ENCODE peak calls at places on chromosomes 7 and 10, in nine cellular contexts. U is heart right ventricle, R is tibial nerve, M is upper lobe of right lung, F is cardiac muscle cell, V is HCT116, S is AG04450, G is psoas muscle, A is A549. O is an unnamed sample.
A peak's percentile ranks its signal among the peaks of the same experiment; 100 is the strongest.

GRCh38 chr7:112238852-112239610 is 32.5 kb downstream of the ZNF277 start:
- DNase-seq in A (peak; percentile 62), M (no peak), F (no peak), S (no peak), U (no peak), R (no peak), V (no peak), G (no peak), O (no peak)

GRCh38 chr10:102118867-102119266 is 1.3 kb downstream of the LDB1 start:
- DNase-seq in M (peak; percentile 75), G (no peak), R (no peak), V (no peak), U (peak; percentile 23), A (no peak), F (peak; percentile 57), S (no peak), O (no peak)

GRCh38 chr7:132109768-132110167 is 466.5 kb downstream of the PLXNA4 start:
- DNase-seq in M (no peak), F (no peak), U (no peak), A (no peak), R (no peak), S (no peak), G (no peak), V (no peak), O (no peak)

GRCh38 chr10:129165770-129166169 is 301.3 kb upstream of the MGMT start:
- DNase-seq in F (no peak), S (no peak), R (no peak), U (no peak), A (no peak), G (no peak), V (no peak), M (no peak), O (no peak)

GRCh38 chr10:4067552-4068254 is 282.7 kb upstream of the KLF6 start:
- DNase-seq in A (no peak), M (no peak), R (no peak), G (no peak), S (no peak), V (no peak), F (peak; percentile 29), U (no peak), O (no peak)

GRCh38 chr10:127145173-127145572 is 51.2 kb downstream of the INSYN2A start:
- DNase-seq in S (peak; percentile 47), V (peak; percentile 24), F (peak; percentile 13), U (no peak), G (no peak), R (no peak), M (no peak), A (peak; percentile 49), O (no peak)

GRCh38 chr10:59967079-59967478 is 60.7 kb upstream of the CCDC6 start:
- DNase-seq in G (no peak), M (no peak), R (no peak), A (no peak), V (no peak), U (no peak), F (no peak), S (no peak), O (no peak)

GRCh38 chr10:102682441-102682840 is 31.8 kb downstream of the ARL3 start:
- DNase-seq in M (no peak), R (no peak), U (no peak), V (no peak), G (no peak), S (no peak), F (no peak), A (no peak), O (no peak)

GRCh38 chr10:1249142-1249541 is 193.0 kb downstream of the WDR37 start:
- DNase-seq in S (no peak), U (no peak), A (no peak), M (no peak), G (no peak), F (no peak), R (no peak), V (no peak), O (no peak)

GRCh38 chr7:28328161-28328560 is 84.2 kb upstream of the CREB5 start:
- DNase-seq in S (no peak), G (no peak), A (no peak), U (no peak), R (no peak), V (no peak), F (no peak), M (no peak), O (no peak)

GRCh38 chr10:36017141-36017540 is 375.0 kb upstream of the FZD8 start:
- DNase-seq in R (no peak), S (no peak), G (no peak), V (no peak), F (no peak), M (no peak), A (no peak), U (no peak), O (no peak)
- H3K27ac ChIP-seq in R (no peak overlapping the region), S (no peak overlapping the region), G (no peak overlapping the region), V (no peak overlapping the region), F (no peak overlapping the region), M (no peak overlapping the region), A (no peak overlapping the region), U (no peak overlapping the region), O (no peak overlapping the region)

GRCh38 chr7:106290319-106290718 is 5.5 kb upstream of the NAMPT start:
- DNase-seq in R (no peak), A (no peak), U (no peak), V (no peak), M (no peak), G (no peak), F (no peak), S (no peak), O (no peak)
- H3K27ac ChIP-seq in R (no peak overlapping the region), A (peak overlapping the region; percentile 12), U (no peak overlapping the region), V (no peak overlapping the region), M (no peak overlapping the region), G (no peak overlapping the region), F (no peak overlapping the region), S (no peak overlapping the region), O (no peak overlapping the region)

DNA sequence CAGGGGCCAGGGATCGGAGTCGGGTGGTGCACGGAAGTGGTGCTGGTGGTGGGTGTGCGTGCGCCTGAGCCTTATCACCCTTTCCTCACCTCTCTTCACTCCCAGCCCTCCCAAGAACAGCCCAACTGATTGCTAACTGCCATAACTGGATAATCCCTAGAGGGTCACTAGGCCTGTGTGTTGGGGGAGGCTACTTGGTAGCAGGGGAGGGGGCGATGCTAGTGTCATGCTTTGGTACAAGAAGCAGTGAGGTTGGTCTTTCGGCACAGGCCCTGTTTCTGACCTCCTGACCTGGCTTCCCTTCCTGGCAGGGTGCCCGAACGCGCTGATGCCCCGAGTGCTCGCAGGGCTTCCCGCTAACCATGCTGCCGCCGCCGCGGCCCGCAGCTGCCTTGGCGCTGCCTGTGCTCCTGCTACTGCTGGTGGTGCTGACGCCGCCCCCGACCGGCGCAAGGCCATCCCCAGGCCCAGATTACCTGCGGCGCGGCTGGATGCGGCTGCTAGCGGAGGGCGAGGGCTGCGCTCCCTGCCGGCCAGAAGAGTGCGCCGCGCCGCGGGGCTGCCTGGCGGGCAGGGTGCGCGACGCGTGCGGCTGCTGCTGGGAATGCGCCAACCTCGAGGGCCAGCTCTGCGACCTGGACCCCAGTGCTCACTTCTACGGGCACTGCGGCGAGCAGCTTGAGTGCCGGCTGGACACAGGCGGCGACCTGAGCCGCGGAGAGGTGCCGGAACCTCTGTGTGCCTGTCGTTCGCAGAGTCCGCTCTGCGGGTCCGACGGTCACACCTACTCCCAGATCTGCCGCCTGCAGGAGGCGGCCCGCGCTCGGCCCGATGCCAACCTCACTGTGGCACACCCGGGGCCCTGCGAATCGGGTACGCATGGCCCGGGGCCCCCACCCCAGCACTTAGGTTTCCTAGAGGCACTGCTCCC is 707 bp downstream of the KAZALD1 start:
- DNase-seq in U (peak; percentile 66), S (no peak), A (peak; percentile 75), G (peak; percentile 79), R (peak; percentile 28), M (peak; percentile 87), V (no peak), F (peak; percentile 59), O (no peak)
- H3K27ac ChIP-seq in U (peak overlapping the region; percentile 92), S (peak overlapping the region; percentile 98), A (peak overlapping the region; percentile 90), G (peak overlapping the region; percentile 99), R (peak overlapping the region; percentile 97), M (peak overlapping the region; percentile 98), V (peak overlapping the region; percentile 99), F (peak overlapping the region; percentile 99), O (no peak overlapping the region)

GRCh38 chr7:23430902-23431259 is 39.4 kb downstream of the IGF2BP3 start:
- DNase-seq in V (no peak), M (no peak), A (no peak), R (no peak), F (no peak), G (no peak), S (no peak), U (no peak), O (no peak)
- H3K27ac ChIP-seq in V (no peak overlapping the region), M (no peak overlapping the region), A (peak overlapping the region; percentile 78), R (no peak overlapping the region), F (no peak overlapping the region), G (no peak overlapping the region), S (no peak overlapping the region), U (no peak overlapping the region), O (no peak overlapping the region)

GRCh38 chr7:47952224-47952623 is 4.0 kb upstream of the PKD1L1 start:
- DNase-seq in G (no peak), F (no peak), A (no peak), S (no peak), V (no peak), R (no peak), M (no peak), U (no peak), O (no peak)
- H3K27ac ChIP-seq in G (no peak overlapping the region), F (no peak overlapping the region), A (no peak overlapping the region), S (no peak overlapping the region), V (no peak overlapping the region), R (no peak overlapping the region), M (no peak overlapping the region), U (peak overlapping the region; percentile 94), O (no peak overlapping the region)

GRCh38 chr7:50713357-50713965 is 69.2 kb downstream of the GRB10 start:
- DNase-seq in M (no peak), U (no peak), V (no peak), F (no peak), G (no peak), R (no peak), S (no peak), A (no peak), O (no peak)

GRCh38 chr7:50712527-50713356 is 70.0 kb downstream of the GRB10 start:
- DNase-seq in M (no peak), R (no peak), F (no peak), A (no peak), V (no peak), U (no peak), G (no peak), S (no peak), O (no peak)

GRCh38 chr7:50711271-50712175 is 71.2 kb downstream of the GRB10 start:
- DNase-seq in F (no peak), V (no peak), M (no peak), A (peak; percentile 55), S (no peak), U (peak; percentile 41), G (peak; percentile 88), R (no peak), O (no peak)

GRCh38 chr7:50709151-50709550 is 73.5 kb downstream of the GRB10 start:
- DNase-seq in G (no peak), A (no peak), U (no peak), S (no peak), M (no peak), V (no peak), F (no peak), R (no peak), O (no peak)

GRCh38 chr7:50710441-50711154 is 72.1 kb downstream of the GRB10 start:
- DNase-seq in V (no peak), S (no peak), M (no peak), G (no peak), F (no peak), A (no peak), U (no peak), R (no peak), O (no peak)
- H3K27ac ChIP-seq in V (no peak overlapping the region), S (no peak overlapping the region), M (no peak overlapping the region), G (no peak overlapping the region), F (no peak overlapping the region), A (peak overlapping the region; percentile 40), U (no peak overlapping the region), R (no peak overlapping the region), O (no peak overlapping the region)

O was measured in caudate nucleus.